ENCODE peak calls at places on chromosomes 7 and 10, in eight cellular contexts. X is fibroblast of gingiva, D is stomach, L is substantia nigra, J is sciatic nerve, C is cardiac fibroblast, U is fibroblast of lung, I is type B pancreatic cell. H is an unnamed sample.

GRCh38 chr7:135158874-135159273 is 11.0 kb downstream of the TMEM140 start:
- DNase-seq in I (no peak), X (no peak), U (no peak), D (no peak), L (no peak), C (no peak), J (no peak), H (no peak)

GRCh38 chr10:101896466-101896865 is 52.9 kb upstream of the KCNIP2 start:
- DNase-seq in C (no peak), X (no peak), D (no peak), J (no peak), I (no peak), L (no peak), U (peak; percentile 37), H (no peak)

GRCh38 chr7:25894002-25894901 is 257.7 kb upstream of the NFE2L3 start:
- DNase-seq in J (no peak), D (peak; percentile 46), U (no peak), C (no peak), I (no peak), L (no peak), X (no peak), H (no peak)

GRCh38 chr10:124600051-124600880 is 138.6 kb downstream of the LHPP start:
- DNase-seq in D (no peak), C (no peak), X (no peak), U (no peak), J (no peak), I (no peak), L (no peak), H (no peak)

GRCh38 chr10:95415631-95416031 is 124.8 kb upstream of the PDLIM1 start:
- DNase-seq in C (no peak), I (no peak), J (no peak), X (no peak), L (no peak), U (no peak), D (no peak), H (no peak)

GRCh38 chr7:129212596-129212995 is 12.2 kb upstream of the AHCYL2 start:
- DNase-seq in C (no peak), D (no peak), L (no peak), X (no peak), I (no peak), J (no peak), U (no peak), H (no peak)

GRCh38 chr7:130139193-130139950 is 65.8 kb downstream of the TMEM209 start:
- DNase-seq in L (no peak), D (no peak), C (no peak), I (no peak), J (no peak), U (no peak), X (no peak), H (peak; percentile 80)

GRCh38 chr7:64879800-64880199 is 23.3 kb upstream of the ZNF273 start:
- DNase-seq in L (no peak), I (peak; percentile 45), J (no peak), C (no peak), D (peak; percentile 18), X (no peak), U (no peak), H (no peak)

GRCh38 chr10:114115661-114116060 is 58.3 kb downstream of the CCDC186 start:
- DNase-seq in U (no peak), I (no peak), X (no peak), J (no peak), D (no peak), L (no peak), C (no peak), H (no peak)

GRCh38 chr7:142371586-142372377 is 113.9 kb upstream of the PRSS58 start:
- DNase-seq in U (peak; percentile 21), C (no peak), D (no peak), I (no peak), L (no peak), J (no peak), X (no peak), H (no peak)

GRCh38 chr10:69057951-69058297 is 30.0 kb upstream of the SRGN start:
- DNase-seq in X (no peak), C (peak; percentile 56), I (no peak), J (no peak), U (peak; percentile 73), L (no peak), D (no peak), H (peak; percentile 57)

GRCh38 chr10:62916157-62916603 is 100.0 kb upstream of the EGR2 start:
- DNase-seq in L (no peak), J (no peak), D (no peak), U (peak; percentile 83), X (peak; percentile 57), C (peak; percentile 90), I (no peak), H (peak; percentile 21)

GRCh38 chr7:51224811-51225581 is 91.6 kb downstream of the COBL start:
- DNase-seq in X (no peak), L (no peak), J (no peak), D (peak; percentile 87), C (no peak), U (no peak), I (no peak), H (no peak)

GRCh38 chr10:132624847-132625839 is 87.6 kb downstream of the INPP5A start:
- DNase-seq in U (no peak), X (no peak), L (no peak), D (no peak), J (peak; percentile 59), C (no peak), I (no peak), H (peak; percentile 34)

GRCh38 chr10:129442866-129443265 is 24.2 kb upstream of the MGMT start:
- DNase-seq in L (no peak), I (no peak), J (no peak), X (no peak), U (no peak), C (no peak), D (no peak), H (no peak)

GRCh38 chr7:2508327-2509231 is 11.0 kb upstream of the LFNG start:
- DNase-seq in J (peak; percentile 83), L (no peak), U (no peak), I (no peak), C (peak; percentile 40), D (no peak), X (peak; percentile 67), H (peak; percentile 93)

GRCh38 chr7:81094952-81095351 is 176.1 kb upstream of the SEMA3C start:
- DNase-seq in L (no peak), J (no peak), I (no peak), X (no peak), C (no peak), U (no peak), D (no peak), H (no peak)

GRCh38 chr10:121608669-121609190 is 10.5 kb upstream of the FGFR2 start:
- DNase-seq in U (no peak), L (no peak), J (peak; percentile 66), C (no peak), I (no peak), D (peak; percentile 61), X (no peak), H (peak; percentile 9)

GRCh38 chr7:51467384-51468017 is 150.9 kb upstream of the COBL start:
- DNase-seq in J (no peak), U (no peak), I (no peak), C (no peak), X (no peak), D (no peak), L (no peak), H (no peak)

GRCh38 chr7:134542195-134542771 is 6.6 kb upstream of the AKR1B15 start:
- DNase-seq in L (no peak), J (no peak), D (no peak), C (no peak), I (no peak), X (no peak), U (no peak), H (no peak)

GRCh38 chr10:17200035-17200884 is 1.2 kb downstream of the TRDMT1 start:
- DNase-seq in L (no peak), D (no peak), I (no peak), X (no peak), J (no peak), C (peak; percentile 48), U (no peak), H (peak; percentile 37)

GRCh38 chr10:22491480-22491879 is 146.2 kb downstream of the SPAG6 start:
- DNase-seq in U (no peak), L (peak; percentile 37), X (no peak), C (no peak), I (no peak), D (no peak), J (no peak), H (peak; percentile 47)

GRCh38 chr10:79409038-79410035 is 36.1 kb downstream of the ZCCHC24 start:
- DNase-seq in I (no peak), L (peak; percentile 91), J (peak; percentile 75), C (no peak), U (no peak), X (no peak), D (peak; percentile 56), H (no peak)

GRCh38 chr7:116938678-116939077 is 14.6 kb upstream of the ST7 start:
- DNase-seq in I (no peak), D (no peak), L (no peak), C (no peak), U (no peak), J (no peak), X (no peak), H (no peak)

GRCh38 chr10:125018576-125019143 is 76.7 kb downstream of the ZRANB1 start:
- DNase-seq in C (no peak), J (no peak), L (no peak), I (no peak), D (no peak), X (no peak), U (no peak), H (no peak)

GRCh38 chr7:131625817-131626372 is 69.5 kb upstream of the PODXL start:
- DNase-seq in U (peak; percentile 83), J (no peak), I (no peak), D (no peak), X (no peak), C (no peak), L (no peak), H (peak; percentile 97)

GRCh38 chr10:12978885-12979284 is 22.6 kb downstream of the CCDC3 start:
- DNase-seq in L (no peak), U (no peak), J (no peak), I (no peak), X (no peak), C (no peak), D (no peak), H (no peak)

GRCh38 chr10:86594535-86594934 is 59.8 kb upstream of the OPN4 start:
- DNase-seq in J (no peak), D (no peak), C (peak; percentile 54), L (no peak), U (peak; percentile 56), I (peak; percentile 10), X (peak; percentile 70), H (peak; percentile 28)

GRCh38 chr7:137091396-137091795 is 222.9 kb downstream of the CHRM2 start:
- DNase-seq in J (no peak), L (no peak), C (peak; percentile 42), U (peak; percentile 46), X (no peak), D (no peak), I (no peak), H (peak; percentile 52)

GRCh38 chr10:98030093-98030821 is at the start of gene CRTAC1:
- DNase-seq in L (peak; percentile 46), C (peak; percentile 28), X (no peak), I (peak; percentile 80), U (peak; percentile 16), D (peak; percentile 29), J (peak; percentile 80), H (no peak)

GRCh38 chr10:112607506-112607905 is 160.5 kb downstream of the VTI1A start:
- DNase-seq in L (no peak), J (no peak), X (no peak), C (no peak), U (no peak), D (no peak), I (no peak), H (peak; percentile 53)

GRCh38 chr7:120190566-120190965 is 82.4 kb upstream of the KCND2 start:
- DNase-seq in D (no peak), U (no peak), C (no peak), L (no peak), X (no peak), J (no peak), I (no peak), H (no peak)

GRCh38 chr10:101215397-101216206 is 13.7 kb downstream of the LBX1 start:
- DNase-seq in J (no peak), L (no peak), X (no peak), D (no peak), U (no peak), I (no peak), C (no peak), H (no peak)

H was measured in myocyte.